ENCODE peak calls at places on chromosomes 13 and 19, in five cellular contexts. Z is IMR-90, I is neuronal stem cell, O is H9, K is trophoblast cell. M is an unnamed sample.

GRCh38 chr13:44004881-44005280 is 125.2 kb downstream of the LACC1 start:
- DNase-seq in Z (peak; percentile 80), I (no peak), O (no peak), K (peak; percentile 33), M (peak; percentile 85)

GRCh38 chr19:39355253-39355652 is 13.0 kb downstream of the SAMD4B start:
- DNase-seq in Z (no peak), I (no peak), O (no peak), K (no peak), M (no peak)

GRCh38 chr13:30158774-30159445 is 148.4 kb downstream of the KATNAL1 start:
- DNase-seq in Z (peak; percentile 71), I (no peak), O (no peak), K (no peak), M (peak; percentile 54)

GRCh38 chr13:33797622-33798021 is 20.3 kb upstream of the RFC3 start:
- DNase-seq in Z (no peak), I (no peak), O (no peak), K (no peak), M (peak; percentile 18)

GRCh38 chr19:19540707-19541515 is 2.8 kb downstream of the CILP2 start:
- DNase-seq in Z (no peak), I (peak; percentile 57), O (peak; percentile 99), K (peak; percentile 82), M (peak; percentile 43)

GRCh38 chr19:41537789-41538188 is 38.2 kb upstream of the CEACAM21 start:
- DNase-seq in Z (peak; percentile 22), I (no peak), O (no peak), K (peak; percentile 19), M (peak; percentile 10)

GRCh38 chr19:5147971-5148793 is 179.3 kb downstream of the KDM4B start:
- DNase-seq in Z (no peak), I (no peak), O (no peak), K (peak; percentile 99), M (no peak)

GRCh38 chr13:98766120-98766519 is 13.6 kb upstream of the SLC15A1 start:
- DNase-seq in Z (no peak), I (no peak), O (no peak), K (no peak), M (no peak)

GRCh38 chr13:29428310-29428991 is 167.0 kb downstream of the SLC7A1 start:
- DNase-seq in Z (no peak), I (peak; percentile 31), O (peak; percentile 73), K (peak; percentile 33), M (peak; percentile 35)

GRCh38 chr13:91546865-91547264 is 148.4 kb downstream of the GPC5 start:
- DNase-seq in Z (peak; percentile 9), I (no peak), O (no peak), K (no peak), M (peak; percentile 69)

GRCh38 chr19:8576273-8576993 is 809 bp downstream of the MYO1F start:
- DNase-seq in Z (no peak), I (no peak), O (no peak), K (peak; percentile 15), M (no peak)

GRCh38 chr13:80361883-80362327 is 21.0 kb upstream of the SPRY2 start:
- DNase-seq in Z (no peak), I (peak; percentile 48), O (peak; percentile 36), K (no peak), M (peak; percentile 6)

GRCh38 chr19:8577247-8577646 is at the start of gene MYO1F:
- DNase-seq in Z (no peak), I (no peak), O (no peak), K (no peak), M (no peak)

GRCh38 chr13:99191900-99192399 is 8.7 kb upstream of the UBAC2 start:
- DNase-seq in Z (peak; percentile 74), I (no peak), O (no peak), K (no peak), M (no peak)

GRCh38 chr13:32838985-32839384 is 177.2 kb upstream of the KL start:
- DNase-seq in Z (peak; percentile 59), I (no peak), O (no peak), K (no peak), M (peak; percentile 90)

GRCh38 chr19:1133471-1133929 is 29.7 kb downstream of the GPX4 start:
- DNase-seq in Z (no peak), I (no peak), O (peak; percentile 86), K (no peak), M (no peak)

GRCh38 chr19:42544146-42544545 is 15.9 kb upstream of the CEACAM1 start:
- DNase-seq in Z (no peak), I (no peak), O (no peak), K (no peak), M (no peak)

GRCh38 chr19:55443045-55443823 is at the start of gene SHISA7:
- DNase-seq in Z (no peak), I (no peak), O (no peak), K (no peak), M (no peak)

GRCh38 chr13:59459972-59460371 is 703.8 kb downstream of the DIAPH3 start:
- DNase-seq in Z (peak; percentile 41), I (no peak), O (no peak), K (peak; percentile 21), M (no peak)

GRCh38 chr13:89324582-89324981 is 1653.4 kb downstream of the SLITRK5 start:
- DNase-seq in Z (no peak), I (no peak), O (no peak), K (no peak), M (no peak)

GRCh38 chr13:31499274-31499673 is 240.1 kb upstream of the RXFP2 start:
- DNase-seq in Z (no peak), I (no peak), O (no peak), K (no peak), M (no peak)

GRCh38 chr13:31503626-31504025 is 235.7 kb upstream of the RXFP2 start:
- DNase-seq in Z (no peak), I (no peak), O (no peak), K (no peak), M (no peak)

GRCh38 chr13:31504918-31505317 is 234.4 kb upstream of the RXFP2 start:
- DNase-seq in Z (no peak), I (no peak), O (no peak), K (no peak), M (no peak)
- H4K91ac ChIP-seq in Z (no peak overlapping the region), I (no peak overlapping the region), O (no peak overlapping the region), K (no peak overlapping the region), M (no peak overlapping the region)

GRCh38 chr19:18203863-18204393 is at the start of gene RAB3A:
- DNase-seq in Z (peak; percentile 100), I (peak; percentile 100), O (peak; percentile 100), K (peak; percentile 100), M (peak; percentile 100)

GRCh38 chr19:18206018-18206417 is 2.2 kb upstream of the RAB3A start:
- DNase-seq in Z (no peak), I (no peak), O (no peak), K (no peak), M (no peak)

GRCh38 chr19:18205180-18205915 is 1.5 kb upstream of the RAB3A start:
- DNase-seq in Z (peak; percentile 89), I (no peak), O (peak; percentile 58), K (peak; percentile 65), M (peak; percentile 91)

GRCh38 chr19:18203408-18203862 is 407 bp downstream of the RAB3A start:
- DNase-seq in Z (no peak), I (no peak), O (no peak), K (no peak), M (no peak)

GRCh38 chr19:18204394-18205179 is 745 bp upstream of the RAB3A start:
- DNase-seq in Z (no peak), I (peak; percentile 90), O (no peak), K (peak; percentile 81), M (peak; percentile 77)
- H3K4ac ChIP-seq in Z (peak overlapping the region; percentile 97), I (no peak overlapping the region), O (no peak overlapping the region), K (peak overlapping the region; percentile 65), M (peak overlapping the region; percentile 91)

DNA sequence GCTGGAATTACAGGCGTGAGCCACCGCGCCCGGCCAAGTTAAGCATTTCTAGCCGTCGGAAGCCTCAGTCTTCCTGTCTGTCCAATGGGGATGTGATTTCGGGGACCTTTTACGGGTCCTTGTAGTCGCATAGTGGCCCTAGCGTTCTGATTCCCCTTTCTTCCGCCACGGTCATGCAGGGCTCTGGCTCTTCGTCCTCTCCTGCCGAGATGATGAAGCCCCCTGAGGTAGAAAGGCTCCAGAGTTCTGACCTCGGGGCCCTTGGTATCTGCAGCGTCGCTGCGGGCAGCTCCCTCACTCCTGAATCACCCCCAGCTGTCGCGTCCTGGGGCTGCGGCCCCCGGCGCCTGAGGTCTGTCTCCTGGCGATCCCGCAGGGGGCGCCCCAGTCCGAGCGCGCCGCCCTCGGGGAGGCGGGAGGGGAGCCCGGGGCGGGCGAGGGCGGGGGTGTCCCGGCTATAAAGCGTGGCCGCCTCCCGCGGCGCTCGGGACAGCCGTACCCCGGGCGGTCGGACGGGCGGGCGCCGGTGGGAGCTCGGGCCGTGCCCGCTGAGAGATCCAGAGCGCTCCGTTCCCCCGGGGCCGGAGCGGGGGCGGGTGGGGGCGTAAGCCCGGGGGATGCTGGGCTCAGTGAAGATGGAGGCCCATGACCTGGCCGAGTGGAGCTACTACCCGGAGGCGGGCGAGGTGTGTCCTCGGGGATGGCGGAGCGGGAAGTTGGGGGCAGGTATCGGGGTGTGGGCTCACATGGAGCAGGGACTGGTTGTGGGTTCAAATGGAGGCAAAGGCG is at the start of gene FOXA3:
- DNase-seq in Z (peak; percentile 17), I (no peak), O (peak; percentile 83), K (peak; percentile 32), M (peak; percentile 62)
- H4K91ac ChIP-seq in Z (no peak within 1 kb of the TSS), I (no peak within 1 kb of the TSS), O (no peak within 1 kb of the TSS), K (peak within 1 kb of the TSS; percentile 62), M (no peak within 1 kb of the TSS)

DNA sequence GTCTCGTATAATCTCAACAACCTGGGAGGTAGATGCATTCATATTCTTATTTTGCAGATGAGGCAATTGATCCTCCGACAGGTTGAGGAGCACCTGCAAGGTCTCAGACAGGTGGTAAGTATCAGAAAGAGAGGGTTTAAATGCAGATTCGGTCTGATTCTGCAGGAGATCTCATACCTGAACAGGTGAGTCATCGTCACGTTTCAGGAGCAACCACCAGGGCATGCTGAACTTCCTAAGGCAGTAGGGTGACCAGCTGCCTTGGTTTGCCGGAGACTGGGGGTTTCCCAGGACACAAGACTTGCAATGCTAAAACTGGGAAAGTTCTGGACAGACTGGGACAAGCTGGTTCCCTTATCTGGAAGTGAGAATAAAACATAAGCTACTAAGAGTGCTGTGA is 68.8 kb upstream of the TSHZ3 start:
- DNase-seq in Z (no peak), I (no peak), O (peak; percentile 86), K (peak; percentile 48), M (no peak)
- H3K4ac ChIP-seq in Z (no peak overlapping the region), I (no peak overlapping the region), O (no peak overlapping the region), K (no peak overlapping the region), M (no peak overlapping the region)